ENCODE peak calls at places on chromosomes 16 and 17, in seven cellular contexts. One of them, this sample, is unnamed. For H3K36me3, the result is how much of the 10 kb centered on the place peaks cover.

GRCh38 chr17:45341389-45342158 is 24.8 kb upstream of the MAP3K14 start:
- DNase-seq in SK-N-SH: peak
- DNase-seq in HepG2: peak
- DNase-seq in K562: peak
- DNase-seq in H1: no peak
- DNase-seq in GM12878: no peak
- DNase-seq in HCT116: peak
- DNase-seq in this sample: no peak

GRCh38 chr17:78797213-78797612 is 15.1 kb upstream of the CYTH1 start:
- DNase-seq in HCT116: no peak
- DNase-seq in HepG2: no peak
- DNase-seq in SK-N-SH: no peak
- DNase-seq in GM12878: no peak
- DNase-seq in K562: no peak
- DNase-seq in H1: no peak
- DNase-seq in this sample: no peak

GRCh38 chr17:80106176-80106575 is 4.8 kb downstream of the GAA start:
- DNase-seq in HCT116: no peak
- DNase-seq in K562: no peak
- DNase-seq in SK-N-SH: peak
- DNase-seq in H1: no peak
- DNase-seq in GM12878: no peak
- DNase-seq in HepG2: no peak
- DNase-seq in this sample: no peak

GRCh38 chr17:27339836-27340550 is 46.1 kb downstream of the WSB1 start:
- DNase-seq in HCT116: peak
- DNase-seq in GM12878: no peak
- DNase-seq in HepG2: peak
- DNase-seq in H1: no peak
- DNase-seq in SK-N-SH: no peak
- DNase-seq in K562: peak
- DNase-seq in this sample: no peak

GRCh38 chr17:46194393-46195216 is 1.4 kb upstream of the KANSL1 start:
- DNase-seq in HCT116: peak
- DNase-seq in K562: peak
- DNase-seq in SK-N-SH: peak
- DNase-seq in H1: no peak
- DNase-seq in GM12878: peak
- DNase-seq in HepG2: no peak
- DNase-seq in this sample: peak

GRCh38 chr16:56824335-56824734 is 40.7 kb upstream of the SLC12A3 start:
- DNase-seq in K562: no peak
- DNase-seq in H1: no peak
- DNase-seq in HCT116: no peak
- DNase-seq in SK-N-SH: no peak
- DNase-seq in GM12878: no peak
- DNase-seq in HepG2: peak
- DNase-seq in this sample: no peak

GRCh38 chr17:55609737-55610201 is 98.5 kb upstream of the SMIM36 start:
- DNase-seq in H1: no peak
- DNase-seq in HepG2: no peak
- DNase-seq in HCT116: no peak
- DNase-seq in SK-N-SH: no peak
- DNase-seq in GM12878: no peak
- DNase-seq in K562: no peak
- DNase-seq in this sample: no peak

GRCh38 chr16:24997665-24998064 is 17.5 kb downstream of the ARHGAP17 start:
- DNase-seq in SK-N-SH: no peak
- DNase-seq in HepG2: no peak
- DNase-seq in H1: no peak
- DNase-seq in GM12878: no peak
- DNase-seq in K562: no peak
- DNase-seq in HCT116: no peak
- DNase-seq in this sample: no peak

GRCh38 chr17:31085563-31085962 is 9.2 kb upstream of the NF1 start:
- DNase-seq in GM12878: no peak
- DNase-seq in H1: no peak
- DNase-seq in HepG2: no peak
- DNase-seq in HCT116: no peak
- DNase-seq in SK-N-SH: no peak
- DNase-seq in K562: peak
- DNase-seq in this sample: no peak

GRCh38 chr16:3013491-3013951 is 798 bp downstream of the CLDN9 start:
- DNase-seq in HepG2: no peak
- DNase-seq in K562: no peak
- DNase-seq in GM12878: no peak
- DNase-seq in SK-N-SH: no peak
- DNase-seq in H1: no peak
- DNase-seq in HCT116: no peak
- DNase-seq in this sample: no peak

GRCh38 chr16:17555176-17555575 is 84.4 kb upstream of the XYLT1 start:
- DNase-seq in HCT116: no peak
- DNase-seq in HepG2: no peak
- DNase-seq in K562: no peak
- DNase-seq in GM12878: no peak
- DNase-seq in H1: no peak
- DNase-seq in SK-N-SH: no peak
- DNase-seq in this sample: no peak

GRCh38 chr16:21001262-21001661 is 100.7 kb downstream of the LYRM1 start:
- DNase-seq in H1: no peak
- DNase-seq in K562: peak
- DNase-seq in HCT116: peak
- DNase-seq in HepG2: peak
- DNase-seq in SK-N-SH: peak
- DNase-seq in GM12878: no peak
- DNase-seq in this sample: peak

GRCh38 chr16:85403693-85404092 is 209.4 kb upstream of the GSE1 start:
- DNase-seq in HepG2: no peak
- DNase-seq in K562: no peak
- DNase-seq in HCT116: no peak
- DNase-seq in GM12878: no peak
- DNase-seq in SK-N-SH: no peak
- DNase-seq in H1: no peak
- DNase-seq in this sample: no peak

DNA sequence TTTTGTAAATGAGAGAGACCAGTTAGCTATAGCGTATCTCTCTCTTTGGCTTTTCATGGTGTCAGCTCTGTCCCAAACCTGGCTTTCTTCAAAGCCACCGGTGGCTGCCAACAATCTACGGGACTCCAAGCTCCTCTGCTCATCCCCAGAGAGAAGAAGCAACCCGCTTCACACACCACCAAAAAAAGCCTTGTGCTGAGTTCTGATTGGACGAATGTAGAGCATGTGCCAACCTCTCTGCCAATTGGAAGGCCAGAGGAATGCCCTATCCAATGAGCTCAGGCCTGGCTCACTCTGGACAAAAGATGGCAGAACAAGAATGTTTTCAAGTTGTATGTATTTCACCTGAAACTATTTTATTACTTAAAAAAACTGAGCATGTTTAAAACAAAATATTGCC is 202.4 kb downstream of the C16orf95 start:
- DNase-seq in GM12878: no peak
- DNase-seq in HepG2: no peak
- DNase-seq in HCT116: no peak
- DNase-seq in SK-N-SH: no peak
- DNase-seq in K562: peak
- DNase-seq in H1: no peak
- DNase-seq in this sample: no peak
- TF ChIP-seq SIN3A in GM12878: no peak
- TF ChIP-seq SIN3A in HepG2: no peak
- TF ChIP-seq SIN3A in HCT116: no peak
- TF ChIP-seq SIN3A in SK-N-SH: no peak
- TF ChIP-seq SIN3A in K562: no peak
- TF ChIP-seq SIN3A in H1: no peak
- TF ChIP-seq SIN3A in this sample: no peak

DNA sequence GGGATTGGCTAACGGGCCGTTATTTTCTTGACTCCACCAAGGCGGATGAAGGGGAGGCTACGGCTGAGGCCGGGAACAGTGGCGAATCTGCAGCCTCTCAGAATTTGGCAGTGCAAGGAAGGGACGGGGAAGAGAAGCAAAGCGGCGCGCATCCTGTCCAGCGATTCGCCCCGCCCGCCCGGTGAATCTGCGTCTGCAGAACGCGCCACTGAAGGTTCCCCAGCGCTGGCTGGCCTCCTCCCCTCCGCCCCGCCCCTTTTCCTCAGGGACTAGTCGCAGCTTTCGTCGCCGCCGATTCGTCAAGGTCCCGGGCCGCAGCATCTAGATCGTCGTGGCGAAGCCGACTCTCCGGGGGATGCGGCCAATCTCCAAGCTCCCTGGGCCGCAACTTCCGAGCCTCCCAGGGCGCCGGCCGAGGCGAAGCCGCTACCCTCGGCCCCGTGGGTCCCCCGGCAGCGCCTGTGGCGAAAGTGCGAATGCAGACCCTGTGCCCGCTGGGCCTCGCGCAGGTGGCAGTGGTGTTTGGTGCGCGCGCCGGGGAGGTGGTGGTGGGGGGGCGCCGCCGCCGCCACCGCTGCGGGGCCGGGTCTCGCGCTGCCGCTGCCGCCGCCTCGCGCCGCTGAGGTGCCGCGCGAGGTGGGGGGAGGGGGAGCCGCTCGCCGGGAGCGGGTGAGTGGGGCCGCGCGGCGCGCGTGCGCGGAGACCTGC is at the start of gene SETD1A:
- DNase-seq in H1: no peak
- DNase-seq in K562: peak
- DNase-seq in GM12878: peak
- DNase-seq in SK-N-SH: peak
- DNase-seq in HCT116: peak
- DNase-seq in HepG2: peak
- DNase-seq in this sample: no peak
- TF ChIP-seq POLR2AphosphoS5 in H1: no peak
- TF ChIP-seq POLR2AphosphoS5 in K562: peak
- TF ChIP-seq POLR2AphosphoS5 in GM12878: no peak
- TF ChIP-seq POLR2AphosphoS5 in SK-N-SH: no peak
- TF ChIP-seq POLR2AphosphoS5 in HCT116: peak
- TF ChIP-seq POLR2AphosphoS5 in HepG2: no peak
- TF ChIP-seq POLR2AphosphoS5 in this sample: peak

DNA sequence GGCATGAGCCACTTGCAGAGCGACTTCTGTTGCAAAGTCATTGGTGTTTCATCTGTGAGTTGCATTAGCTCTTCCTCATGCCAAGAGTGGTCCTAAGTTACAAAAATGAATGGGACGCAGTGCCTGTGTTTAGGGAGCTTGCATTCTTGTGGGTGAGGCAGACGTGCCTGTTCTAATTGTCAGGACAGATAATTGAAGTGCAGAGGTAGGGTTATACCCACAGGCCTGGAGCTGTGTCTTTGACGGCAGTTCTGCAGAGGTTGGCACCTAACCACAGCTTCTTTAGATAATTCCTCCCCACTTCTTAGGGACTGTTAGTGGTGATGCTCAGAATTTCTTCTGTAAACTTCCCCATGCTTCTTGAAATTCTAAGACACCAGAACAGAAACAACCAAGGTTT is 307.1 kb downstream of the SNX29 start:
- DNase-seq in SK-N-SH: no peak
- DNase-seq in HepG2: no peak
- DNase-seq in HCT116: no peak
- DNase-seq in H1: no peak
- DNase-seq in K562: no peak
- DNase-seq in GM12878: no peak
- DNase-seq in this sample: no peak
- H3K36me3 ChIP-seq in SK-N-SH: under half
- H3K36me3 ChIP-seq in HepG2: under half
- H3K36me3 ChIP-seq in HCT116: under half
- H3K36me3 ChIP-seq in H1: under half
- H3K36me3 ChIP-seq in K562: under half
- H3K36me3 ChIP-seq in GM12878: under half
- H3K36me3 ChIP-seq in this sample: under half

GRCh38 chr16:4682616-4683254 is 10.6 kb upstream of the NUDT16L1 start:
- DNase-seq in H1: peak
- DNase-seq in GM12878: no peak
- DNase-seq in HepG2: peak
- DNase-seq in HCT116: no peak
- DNase-seq in SK-N-SH: peak
- DNase-seq in K562: peak
- DNase-seq in this sample: no peak
- TF ChIP-seq SIN3A in H1: no peak
- TF ChIP-seq SIN3A in GM12878: no peak
- TF ChIP-seq SIN3A in HepG2: no peak
- TF ChIP-seq SIN3A in HCT116: no peak
- TF ChIP-seq SIN3A in SK-N-SH: no peak
- TF ChIP-seq SIN3A in K562: no peak
- TF ChIP-seq SIN3A in this sample: no peak

GRCh38 chr17:32558997-32559650 is 72.3 kb downstream of the CDK5R1 start:
- DNase-seq in GM12878: peak
- DNase-seq in SK-N-SH: peak
- DNase-seq in HepG2: no peak
- DNase-seq in K562: peak
- DNase-seq in H1: no peak
- DNase-seq in HCT116: no peak
- DNase-seq in this sample: no peak
- TF ChIP-seq POLR2AphosphoS5 in GM12878: no peak
- TF ChIP-seq POLR2AphosphoS5 in SK-N-SH: no peak
- TF ChIP-seq POLR2AphosphoS5 in HepG2: no peak
- TF ChIP-seq POLR2AphosphoS5 in K562: no peak
- TF ChIP-seq POLR2AphosphoS5 in H1: no peak
- TF ChIP-seq POLR2AphosphoS5 in HCT116: no peak
- TF ChIP-seq POLR2AphosphoS5 in this sample: no peak

GRCh38 chr17:36722903-36723263 is 121.5 kb downstream of the MRM1 start:
- DNase-seq in K562: no peak
- DNase-seq in H1: no peak
- DNase-seq in SK-N-SH: no peak
- DNase-seq in GM12878: no peak
- DNase-seq in HepG2: no peak
- DNase-seq in HCT116: no peak
- DNase-seq in this sample: no peak
- H3K36me3 ChIP-seq in K562: under half
- H3K36me3 ChIP-seq in H1: under half
- H3K36me3 ChIP-seq in SK-N-SH: under half
- H3K36me3 ChIP-seq in GM12878: under half
- H3K36me3 ChIP-seq in HepG2: under half
- H3K36me3 ChIP-seq in HCT116: under half
- H3K36me3 ChIP-seq in this sample: under half